ENCODE peak calls at places on chromosomes 2 and 18, in seven cellular contexts. E, Y, S, I, R, F and G are unnamed samples.

GRCh38 chr2:136104977-136105376 is 13.0 kb downstream of the CXCR4 start:
- DNase-seq in Y (no peak), F (no peak), R (no peak), S (no peak), I (no peak), E (no peak), G (no peak)

GRCh38 chr2:23632386-23632785 is 247.4 kb downstream of the KLHL29 start:
- DNase-seq in F (no peak), S (no peak), E (no peak), I (no peak), Y (no peak), R (no peak), G (no peak)

GRCh38 chr2:148687543-148687942 is 43.0 kb downstream of the EPC2 start:
- DNase-seq in Y (no peak), F (no peak), R (no peak), S (no peak), E (no peak), I (no peak), G (no peak)

GRCh38 chr2:48380989-48381625 is 148.8 kb upstream of the STON1 start:
- DNase-seq in I (no peak), F (no peak), Y (no peak), S (no peak), R (no peak), E (no peak), G (no peak)

GRCh38 chr2:21924640-21925285 is 801.0 kb downstream of the TDRD15 start:
- DNase-seq in S (no peak), E (no peak), Y (no peak), R (no peak), I (no peak), F (no peak), G (no peak)

GRCh38 chr2:120231564-120231973 is 8.4 kb upstream of the TMEM185B start:
- DNase-seq in F (no peak), I (no peak), Y (no peak), E (no peak), S (no peak), R (no peak), G (no peak)

GRCh38 chr2:26384183-26384582 is 17.5 kb upstream of the DRC1 start:
- DNase-seq in S (no peak), R (no peak), I (peak), F (no peak), E (no peak), Y (no peak), G (no peak)

GRCh38 chr2:109238580-109238979 is 109.6 kb downstream of the SH3RF3 start:
- DNase-seq in S (no peak), I (peak), F (peak), E (peak), Y (peak), R (peak), G (peak)

GRCh38 chr2:177731384-177731783 is 338.8 kb downstream of the AGPS start:
- DNase-seq in I (no peak), E (no peak), S (no peak), F (no peak), Y (no peak), R (no peak), G (no peak)

GRCh38 chr2:117523267-117523666 is 291.2 kb upstream of the DDX18 start:
- DNase-seq in Y (no peak), E (peak), S (peak), I (no peak), R (no peak), F (no peak), G (peak)

GRCh38 chr18:43789234-43790000 is 512.1 kb upstream of the SYT4 start:
- DNase-seq in I (no peak), S (peak), Y (no peak), F (peak), E (peak), R (no peak), G (no peak)

GRCh38 chr2:142315353-142315752 is 184.5 kb upstream of the LRP1B start:
- DNase-seq in S (no peak), E (no peak), I (peak), Y (no peak), F (no peak), R (no peak), G (no peak)

GRCh38 chr18:23881778-23882177 is 132.8 kb upstream of the TTC39C start:
- DNase-seq in E (peak), Y (no peak), R (no peak), S (peak), F (no peak), I (no peak), G (no peak)

GRCh38 chr2:239312081-239312501 is 88.7 kb downstream of the HDAC4 start:
- DNase-seq in I (no peak), S (no peak), Y (no peak), R (no peak), F (no peak), E (no peak), G (peak)

GRCh38 chr2:231673348-231673770 is 35.0 kb upstream of the PTMA start:
- DNase-seq in I (peak), Y (no peak), E (peak), S (peak), F (no peak), R (peak), G (peak)

GRCh38 chr2:108325756-108326155 is 37.1 kb downstream of the SULT1C2 start:
- DNase-seq in F (no peak), R (no peak), S (no peak), E (no peak), Y (no peak), I (peak), G (no peak)

GRCh38 chr2:204452464-204453023 is 92.7 kb upstream of the PARD3B start:
- DNase-seq in F (peak), E (peak), S (peak), I (peak), Y (no peak), R (peak), G (peak)

GRCh38 chr2:122098301-122098700 is 342.9 kb downstream of the TSN start:
- DNase-seq in Y (no peak), E (no peak), F (no peak), S (no peak), I (no peak), R (no peak), G (no peak)

GRCh38 chr2:64881037-64881492 is 108.1 kb upstream of the SLC1A4 start:
- DNase-seq in R (no peak), F (no peak), S (no peak), Y (no peak), E (no peak), I (no peak), G (no peak)

GRCh38 chr2:174778479-174778962 is 14.2 kb upstream of the CHRNA1 start:
- DNase-seq in S (no peak), F (peak), Y (peak), I (peak), E (peak), R (no peak), G (peak)

GRCh38 chr2:72330673-72331072 is 183.0 kb upstream of the CYP26B1 start:
- DNase-seq in R (no peak), Y (no peak), S (peak), F (no peak), I (no peak), E (no peak), G (no peak)

GRCh38 chr2:73418343-73418742 is 32.7 kb downstream of the ALMS1 start:
- DNase-seq in Y (no peak), S (no peak), R (no peak), E (peak), F (peak), I (peak), G (peak)

GRCh38 chr2:61770746-61771145 is 83.1 kb downstream of the FAM161A start:
- DNase-seq in R (no peak), F (peak), S (no peak), E (no peak), I (peak), Y (no peak), G (no peak)

GRCh38 chr2:88813612-88814011 is 122.1 kb downstream of the RPIA start:
- DNase-seq in F (no peak), I (no peak), R (no peak), S (no peak), Y (no peak), E (no peak), G (no peak)

GRCh38 chr18:69528439-69528838 is 127.8 kb downstream of the DOK6 start:
- DNase-seq in S (no peak), R (no peak), E (no peak), F (no peak), Y (no peak), I (no peak), G (no peak)

GRCh38 chr2:88038263-88039105 is 17.1 kb downstream of the KRCC1 start:
- DNase-seq in E (no peak), R (no peak), I (peak), S (no peak), F (peak), Y (no peak), G (no peak)

GRCh38 chr2:13050764-13051163 is 334.0 kb downstream of the TRIB2 start:
- DNase-seq in S (no peak), I (no peak), Y (no peak), F (no peak), R (no peak), E (no peak), G (no peak)

GRCh38 chr2:1798425-1799144 is 54.3 kb upstream of the PXDN start:
- DNase-seq in S (no peak), E (no peak), I (no peak), R (no peak), Y (no peak), F (no peak), G (no peak)

GRCh38 chr2:108199726-108200125 is 40.0 kb upstream of the SULT1C3 start:
- DNase-seq in Y (no peak), E (no peak), F (no peak), R (no peak), S (no peak), I (peak), G (no peak)

GRCh38 chr2:157107877-157108276 is 149.6 kb upstream of the GALNT5 start:
- DNase-seq in I (peak), F (no peak), Y (no peak), R (no peak), S (peak), E (peak), G (no peak)

GRCh38 chr18:79604205-79604912 is 75.2 kb upstream of the CTDP1 start:
- DNase-seq in R (no peak), E (no peak), F (no peak), I (no peak), Y (no peak), S (no peak), G (peak)

GRCh38 chr2:8300905-8301304 is 381.0 kb upstream of the ID2 start:
- DNase-seq in F (no peak), R (no peak), I (no peak), S (peak), E (no peak), Y (no peak), G (no peak)

GRCh38 chr18:79687806-79688205 is 8.2 kb downstream of the CTDP1 start:
- DNase-seq in F (no peak), I (peak), S (no peak), E (peak), R (no peak), Y (no peak), G (no peak)